ENCODE peak calls at places on chromosomes 4 and X, in ten cellular contexts. Z is left lung, S is mucosa of descending colon, V is lung, X is tibial nerve, A is thoracic aorta, M is WTC11, C is HFFc6, E is activated B cell treated with CpG ODN at 0.5 μM for 24 hours, R is GM10248. G is an unnamed sample.

GRCh38 chr4:160364217-160364616 is 1261.3 kb downstream of the RAPGEF2 start:
- DNase-seq in V (no peak), X (no peak), S (no peak), C (no peak), R (no peak), Z (no peak), A (no peak), E (no peak), M (no peak), G (no peak)

GRCh38 chrX:9611436-9612145 is 146.7 kb downstream of the TBL1X start:
- DNase-seq in Z (no peak), R (no peak), V (no peak), A (no peak), E (no peak), S (no peak), C (no peak), X (no peak), M (no peak), G (no peak)

GRCh38 chr4:74109116-74109791 is 10.3 kb upstream of the CXCL2 start:
- DNase-seq in S (peak; percentile 37), V (peak; percentile 71), M (peak; percentile 35), E (no peak), A (no peak), R (no peak), C (peak; percentile 95), Z (peak; percentile 56), X (no peak), G (no peak)

GRCh38 chrX:153474718-153475117 is 4.3 kb upstream of the HAUS7 start:
- DNase-seq in S (peak; percentile 43), Z (peak; percentile 68), M (peak; percentile 51), X (no peak), A (peak; percentile 60), C (peak; percentile 22), V (peak; percentile 48), E (peak; percentile 27), R (no peak), G (no peak)

GRCh38 chrX:41906515-41907165 is 16.7 kb downstream of the CASK start:
- DNase-seq in E (no peak), R (no peak), V (no peak), C (no peak), A (no peak), M (no peak), Z (no peak), X (no peak), S (no peak), G (no peak)

GRCh38 chr4:122755675-122756074 is 23.2 kb downstream of the BBS12 start:
- DNase-seq in M (no peak), X (no peak), S (no peak), Z (no peak), A (no peak), R (no peak), C (no peak), E (no peak), V (no peak), G (no peak)

GRCh38 chr4:72319596-72319995 is 249.4 kb downstream of the ADAMTS3 start:
- DNase-seq in C (peak; percentile 83), V (no peak), M (no peak), E (no peak), Z (no peak), A (no peak), S (no peak), R (no peak), X (no peak), G (no peak)

GRCh38 chr4:102569200-102569599 is 68.0 kb downstream of the NFKB1 start:
- DNase-seq in X (no peak), R (no peak), A (no peak), M (no peak), V (no peak), C (no peak), Z (no peak), E (no peak), S (no peak), G (no peak)

GRCh38 chr4:8893624-8894423 is 22.2 kb upstream of the HMX1 start:
- DNase-seq in M (peak; percentile 52), E (no peak), A (no peak), Z (no peak), R (no peak), C (no peak), S (no peak), V (no peak), X (no peak), G (no peak)

GRCh38 chr4:139955600-139955999 is 198.4 kb downstream of the MAML3 start:
- DNase-seq in M (no peak), A (no peak), R (no peak), C (no peak), Z (no peak), E (no peak), V (no peak), S (no peak), X (no peak), G (no peak)

GRCh38 chrX:21374994-21375794 is 976 bp downstream of the CNKSR2 start:
- DNase-seq in R (peak; percentile 10), Z (no peak), C (no peak), S (peak; percentile 17), M (peak; percentile 10), X (no peak), E (peak; percentile 15), A (no peak), V (no peak), G (no peak)

GRCh38 chr4:184805462-184806245 is 20.1 kb downstream of the ACSL1 start:
- DNase-seq in C (no peak), R (peak; percentile 36), A (no peak), Z (peak; percentile 87), S (peak; percentile 84), V (peak; percentile 83), X (peak; percentile 40), E (peak; percentile 26), M (no peak), G (no peak)

GRCh38 chr4:114807759-114808404 is 209.3 kb downstream of the UGT8 start:
- DNase-seq in C (no peak), Z (no peak), A (no peak), S (no peak), R (peak; percentile 43), X (no peak), E (peak; percentile 15), M (peak; percentile 53), V (no peak), G (no peak)

GRCh38 chr4:8205749-8206611 is 6.9 kb downstream of the SH3TC1 start:
- DNase-seq in R (no peak), Z (no peak), E (peak; percentile 34), C (no peak), X (no peak), V (no peak), S (no peak), M (no peak), A (no peak), G (no peak)

GRCh38 chrX:6021316-6022091 is 207.2 kb downstream of the NLGN4X start:
- DNase-seq in R (peak; percentile 31), C (peak; percentile 0), E (no peak), V (peak; percentile 31), S (no peak), X (peak; percentile 13), A (no peak), M (peak; percentile 50), Z (no peak), G (no peak)

GRCh38 chr4:97498875-97499274 is 644.4 kb downstream of the STPG2 start:
- DNase-seq in E (no peak), X (no peak), Z (no peak), R (no peak), A (no peak), V (no peak), M (no peak), C (no peak), S (no peak), G (no peak)
- TF ChIP-seq CTCF in E (no peak), X (no peak), Z (no peak), R (no peak), A (no peak), V (no peak), M (no peak), C (no peak), S (no peak), G (no peak)

DNA sequence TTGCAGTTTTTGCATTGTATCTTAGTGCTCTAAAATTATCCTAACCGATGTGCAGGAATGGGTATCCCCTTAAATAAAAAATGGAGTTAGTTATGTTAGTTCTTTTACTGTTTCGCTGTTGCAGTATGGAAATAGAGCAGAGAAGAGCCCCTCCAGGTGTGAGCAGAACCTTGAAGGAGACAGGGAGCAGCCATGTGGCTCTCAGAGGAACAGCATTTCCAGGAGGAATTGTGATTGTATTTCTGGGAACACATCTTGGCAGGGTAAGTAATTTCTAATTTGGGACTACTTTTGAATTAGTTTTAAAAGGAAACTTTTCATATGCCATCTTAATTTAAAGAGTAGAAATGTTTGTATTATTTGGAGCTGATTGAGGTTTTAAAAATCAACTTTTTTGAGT is 5.3 kb upstream of the CCDC158 start:
- DNase-seq in E (no peak), V (no peak), S (no peak), Z (no peak), A (no peak), R (no peak), X (no peak), M (no peak), C (no peak), G (no peak)
- TF ChIP-seq CTCF in E (no peak), V (no peak), S (no peak), Z (no peak), A (peak; percentile 36), R (no peak), X (no peak), M (no peak), C (peak; percentile 37), G (peak; percentile 35)

GRCh38 chr4:110211770-110212061 is 13.3 kb upstream of the ELOVL6 start:
- DNase-seq in E (no peak), Z (no peak), C (no peak), V (no peak), R (no peak), X (no peak), M (no peak), A (no peak), S (no peak), G (no peak)

GRCh38 chr4:110208419-110208818 is 10.0 kb upstream of the ELOVL6 start:
- DNase-seq in Z (no peak), E (no peak), S (no peak), X (no peak), A (no peak), M (no peak), V (no peak), R (no peak), C (no peak), G (no peak)

GRCh38 chr4:110211007-110211769 is 12.8 kb upstream of the ELOVL6 start:
- DNase-seq in R (peak; percentile 65), Z (no peak), S (no peak), C (peak; percentile 39), X (no peak), V (no peak), A (no peak), M (no peak), E (no peak), G (no peak)

GRCh38 chr4:110202024-110202423 is 3.6 kb upstream of the ELOVL6 start:
- DNase-seq in Z (no peak), M (no peak), X (no peak), R (no peak), A (no peak), C (no peak), S (no peak), V (no peak), E (no peak), G (no peak)

GRCh38 chr4:110207233-110207632 is 8.8 kb upstream of the ELOVL6 start:
- DNase-seq in S (no peak), R (no peak), E (no peak), X (no peak), Z (no peak), A (no peak), M (no peak), V (no peak), C (no peak), G (no peak)
- TF ChIP-seq CTCF in S (no peak), R (no peak), E (no peak), X (no peak), Z (no peak), A (no peak), M (no peak), V (no peak), C (no peak), G (no peak)

GRCh38 chr4:129929052-129929451 is 833.1 kb downstream of the C4orf33 start:
- DNase-seq in M (peak; percentile 32), Z (no peak), X (no peak), S (no peak), R (no peak), V (no peak), A (no peak), C (no peak), E (no peak), G (no peak)
- TF ChIP-seq CTCF in M (peak; percentile 37), Z (no peak), X (no peak), S (no peak), R (peak; percentile 16), V (no peak), A (no peak), C (peak; percentile 68), E (no peak), G (peak; percentile 64)